ENCODE peak calls at places on chromosomes 5 and 9, in six cellular contexts. V is hepatic stellate cell; A is stimulated activated CD4-positive, alpha-beta T cell treated with anti-CD3 and anti-CD28 coated beads, Interleukin-2, amount 100 ng/mL, for 48 hours; H is NCI-H526; P is activated CD4-positive, alpha-beta memory T cell treated with anti-CD3 and anti-CD28 coated beads, Interleukin-2, amount 10 ng/mL, durations not matched to agents 7 days and 5 days; R is WTC11. O is an unnamed sample.

GRCh38 chr9:130779153-130779855 is 55.8 kb upstream of the ABL1 start:
- DNase-seq in V (peak), A (no peak), H (no peak), P (no peak), R (no peak), O (no peak)

GRCh38 chr9:16352791-16353401 is 517.6 kb downstream of the BNC2 start:
- DNase-seq in V (no peak), A (no peak), H (peak), P (no peak), R (no peak), O (no peak)

GRCh38 chr9:124279531-124280175 is 21.9 kb downstream of the NEK6 start:
- DNase-seq in V (no peak), A (no peak), H (no peak), P (no peak), R (no peak), O (no peak)

GRCh38 chr5:138641547-138642298 is 66.5 kb upstream of the HSPA9 start:
- DNase-seq in V (peak), A (peak), H (peak), P (peak), R (peak), O (peak)

GRCh38 chr5:43730832-43731342 is 127.9 kb downstream of the NNT start:
- DNase-seq in V (no peak), A (no peak), H (no peak), P (no peak), R (no peak), O (no peak)

GRCh38 chr5:72067682-72068470 is 39.4 kb upstream of the MAP1B start:
- DNase-seq in V (peak), A (no peak), H (no peak), P (no peak), R (no peak), O (peak)

GRCh38 chr5:68330564-68330963 is 115.0 kb downstream of the PIK3R1 start:
- DNase-seq in V (no peak), A (no peak), H (no peak), P (no peak), R (no peak), O (no peak)

GRCh38 chr9:126131066-126132010 is 195.3 kb upstream of the MVB12B start:
- DNase-seq in V (no peak), A (no peak), H (no peak), P (peak), R (no peak), O (peak)

GRCh38 chr9:107465467-107466451 is 23.8 kb downstream of the KLF4 start:
- DNase-seq in V (peak), A (peak), H (peak), P (no peak), R (peak), O (peak)

GRCh38 chr5:43432486-43433365 is 20.5 kb upstream of the CCL28 start:
- DNase-seq in V (peak), A (no peak), H (no peak), P (no peak), R (no peak), O (peak)

GRCh38 chr5:164041105-164041504 is 535.7 kb downstream of the MAT2B start:
- DNase-seq in V (no peak), A (no peak), H (no peak), P (no peak), R (no peak), O (no peak)

GRCh38 chr9:7284517-7284916 is 515.1 kb downstream of the DMAC1 start:
- DNase-seq in V (no peak), A (no peak), H (no peak), P (no peak), R (peak), O (peak)

GRCh38 chr9:138022121-138022741 is 144.6 kb downstream of the CACNA1B start:
- DNase-seq in V (no peak), A (no peak), H (peak), P (no peak), R (peak), O (peak)

GRCh38 chr9:95005276-95006141 is 279.0 kb downstream of the AOPEP start:
- DNase-seq in V (no peak), A (no peak), H (peak), P (peak), R (no peak), O (no peak)

GRCh38 chr5:93572773-93573626 is 8.0 kb downstream of the NR2F1-AS1 start:
- DNase-seq in V (no peak), A (no peak), H (peak), P (no peak), R (peak), O (peak)

GRCh38 chr5:9222054-9222738 is 323.7 kb downstream of the SEMA5A start:
- DNase-seq in V (no peak), A (no peak), H (no peak), P (no peak), R (peak), O (peak)

GRCh38 chr9:133869674-133870419 is 122.3 kb downstream of the VAV2 start:
- DNase-seq in V (no peak), A (no peak), H (peak), P (peak), R (no peak), O (no peak)

GRCh38 chr9:22425551-22425950 is 21.1 kb upstream of the DMRTA1 start:
- DNase-seq in V (no peak), A (no peak), H (no peak), P (no peak), R (peak), O (peak)

GRCh38 chr9:95641591-95641990 is 124.8 kb upstream of the PTCH1 start:
- DNase-seq in V (no peak), A (no peak), H (no peak), P (no peak), R (no peak), O (no peak)

GRCh38 chr5:1343931-1344901 is 683 bp downstream of the CLPTM1L start:
- DNase-seq in V (peak), A (peak), H (peak), P (peak), R (peak), O (no peak)

GRCh38 chr5:19886123-19886921 is 101.7 kb downstream of the CDH18 start:
- DNase-seq in V (no peak), A (no peak), H (no peak), P (no peak), R (no peak), O (no peak)

GRCh38 chr9:112860466-112860865 is 30.2 kb downstream of the SLC46A2 start:
- DNase-seq in V (no peak), A (no peak), H (no peak), P (no peak), R (no peak), O (no peak)

GRCh38 chr5:8316608-8317007 is 447.7 kb downstream of the MTRR start:
- DNase-seq in V (no peak), A (no peak), H (no peak), P (no peak), R (no peak), O (peak)

GRCh38 chr9:127700140-127700539 is 6.6 kb upstream of the CFAP157 start:
- DNase-seq in V (no peak), A (no peak), H (no peak), P (no peak), R (no peak), O (no peak)

GRCh38 chr5:114308017-114308416 is 53.9 kb upstream of the KCNN2 start:
- DNase-seq in V (no peak), A (no peak), H (no peak), P (no peak), R (peak), O (peak)

GRCh38 chr5:133534566-133534965 is 77.8 kb downstream of the FSTL4 start:
- DNase-seq in V (no peak), A (no peak), H (no peak), P (no peak), R (no peak), O (no peak)

GRCh38 chr5:169020102-169020501 is 280.8 kb downstream of the SLIT3 start:
- DNase-seq in V (no peak), A (no peak), H (peak), P (no peak), R (no peak), O (no peak)

GRCh38 chr5:65938256-65938655 is 11.9 kb downstream of the ERBIN start:
- DNase-seq in V (no peak), A (no peak), H (peak), P (no peak), R (no peak), O (no peak)

GRCh38 chr5:113190347-113190746 is 213.7 kb downstream of the DCP2 start:
- DNase-seq in V (no peak), A (no peak), H (no peak), P (no peak), R (no peak), O (no peak)

GRCh38 chr5:143131983-143132382 is 271.5 kb downstream of the NR3C1 start:
- DNase-seq in V (no peak), A (no peak), H (no peak), P (no peak), R (no peak), O (no peak)

GRCh38 chr9:91298304-91298703 is 63.4 kb downstream of the AUH start:
- DNase-seq in V (no peak), A (no peak), H (no peak), P (no peak), R (no peak), O (no peak)

GRCh38 chr5:177432143-177432904 is 5.8 kb downstream of the GRK6 start:
- DNase-seq in V (no peak), A (no peak), H (no peak), P (no peak), R (no peak), O (no peak)

GRCh38 chr5:134738963-134739661 is 764 bp downstream of the CAMLG start:
- DNase-seq in V (peak), A (no peak), H (peak), P (peak), R (no peak), O (peak)

GRCh38 chr9:32931129-32931528 is 70.3 kb downstream of the APTX start:
- DNase-seq in V (no peak), A (no peak), H (no peak), P (no peak), R (no peak), O (no peak)

GRCh38 chr5:178483620-178484019 is 106.6 kb downstream of the COL23A1 start:
- DNase-seq in V (no peak), A (peak), H (no peak), P (peak), R (no peak), O (no peak)

GRCh38 chr5:161966544-161966943 is 101.0 kb upstream of the GABRG2 start:
- DNase-seq in V (no peak), A (no peak), H (peak), P (no peak), R (no peak), O (no peak)

GRCh38 chr5:178577944-178578343 is 12.2 kb downstream of the COL23A1 start:
- DNase-seq in V (no peak), A (no peak), H (no peak), P (no peak), R (no peak), O (peak)

GRCh38 chr5:91182763-91183162 is 200.4 kb downstream of the ARRDC3 start:
- DNase-seq in V (no peak), A (no peak), H (no peak), P (no peak), R (peak), O (peak)

GRCh38 chr5:97751556-97751955 is 568.5 kb upstream of the RIOK2 start:
- DNase-seq in V (no peak), A (no peak), H (no peak), P (no peak), R (no peak), O (no peak)

O was measured in endodermal cell.